ENCODE peak calls at places on chromosome 20, in nine cellular contexts. B is stimulated activated CD4-positive, alpha-beta T cell treated with anti-CD3 and anti-CD28 coated beads, Interleukin-1b, Interleukin-23, amount 100 ng/mL, for 4 hours; C is T-helper 2 cell; M is AG04449; D is CD4-positive, alpha-beta T cell; P is left colon; X is EH; F is COLO829; Z is activated T-helper 2 cell treated with anti-CD3 and anti-CD28 coated beads, Interferon-gamma antibody, Interleukin-2, Interleukin-4, amounts not matched to agents 10 μg/mL and 5 μg/mL and 100 μg/mL, durations not matched to agents 14 hours and 24 hours and 36 hours. Q is an unnamed sample.

GRCh38 chr20:3732327-3733118 is at the start of gene HSPA12B:
- DNase-seq in B (no peak), C (no peak), M (no peak), D (no peak), P (no peak), X (peak; percentile 10), F (no peak), Z (no peak), Q (no peak)

GRCh38 chr20:34683667-34684066 is 6.8 kb upstream of the PIGU start:
- DNase-seq in B (no peak), C (no peak), M (no peak), D (no peak), P (no peak), X (no peak), F (no peak), Z (no peak), Q (no peak)

GRCh38 chr20:41255655-41256054 is 61.9 kb downstream of the ZHX3 start:
- DNase-seq in B (no peak), C (no peak), M (no peak), D (no peak), P (no peak), X (no peak), F (no peak), Z (no peak), Q (no peak)

GRCh38 chr20:6783752-6784725 is 16.6 kb downstream of the BMP2 start:
- DNase-seq in B (no peak), C (no peak), M (no peak), D (no peak), P (no peak), X (no peak), F (no peak), Z (no peak), Q (no peak)

GRCh38 chr20:4725263-4725550 is 3.5 kb downstream of the PRND start:
- DNase-seq in B (no peak), C (no peak), M (no peak), D (no peak), P (no peak), X (no peak), F (no peak), Z (no peak), Q (no peak)

GRCh38 chr20:25699914-25700313 is 3.3 kb upstream of the ZNF337 start:
- DNase-seq in B (no peak), C (no peak), M (no peak), D (no peak), P (no peak), X (no peak), F (no peak), Z (no peak), Q (no peak)

GRCh38 chr20:56411759-56412472 is at the start of gene CASS4:
- DNase-seq in B (no peak), C (peak; percentile 60), M (peak; percentile 70), D (peak; percentile 36), P (no peak), X (peak; percentile 23), F (no peak), Z (no peak), Q (no peak)

GRCh38 chr20:36969050-36969449 is 17.5 kb upstream of the SAMHD1 start:
- DNase-seq in B (no peak), C (no peak), M (no peak), D (no peak), P (no peak), X (no peak), F (no peak), Z (no peak), Q (no peak)

GRCh38 chr20:50744143-50744792 is 12.9 kb downstream of the PARD6B start:
- DNase-seq in B (no peak), C (no peak), M (no peak), D (no peak), P (peak; percentile 75), X (peak; percentile 92), F (peak; percentile 90), Z (no peak), Q (no peak)

GRCh38 chr20:63863021-63863797 is 1.9 kb upstream of the TPD52L2 start:
- DNase-seq in B (no peak), C (no peak), M (no peak), D (no peak), P (no peak), X (no peak), F (no peak), Z (no peak), Q (no peak)

GRCh38 chr20:58538752-58539151 is 23.6 kb upstream of the APCDD1L start:
- DNase-seq in B (no peak), C (no peak), M (no peak), D (no peak), P (no peak), X (peak; percentile 62), F (no peak), Z (no peak), Q (no peak)

GRCh38 chr20:46311039-46311650 is 2.8 kb upstream of the CDH22 start:
- DNase-seq in B (no peak), C (no peak), M (no peak), D (no peak), P (no peak), X (peak; percentile 13), F (no peak), Z (no peak), Q (no peak)

GRCh38 chr20:51029556-51029955 is 6.6 kb upstream of the KCNG1 start:
- DNase-seq in B (no peak), C (no peak), M (no peak), D (no peak), P (no peak), X (no peak), F (no peak), Z (no peak), Q (no peak)

GRCh38 chr20:61639200-61639599 is 387.1 kb downstream of the CDH4 start:
- DNase-seq in B (no peak), C (no peak), M (no peak), D (no peak), P (no peak), X (no peak), F (no peak), Z (no peak), Q (no peak)

GRCh38 chr20:23647346-23647745 is 9.6 kb upstream of the CST3 start:
- DNase-seq in B (no peak), C (no peak), M (no peak), D (no peak), P (no peak), X (no peak), F (no peak), Z (no peak), Q (no peak)

GRCh38 chr20:21357851-21358250 is 39.5 kb downstream of the NKX2-4 start:
- DNase-seq in B (no peak), C (no peak), M (no peak), D (no peak), P (no peak), X (no peak), F (no peak), Z (no peak), Q (no peak)

GRCh38 chr20:57658447-57659130 is 38.4 kb upstream of the ZBP1 start:
- DNase-seq in B (no peak), C (no peak), M (no peak), D (no peak), P (no peak), X (no peak), F (no peak), Z (no peak), Q (no peak)

GRCh38 chr20:36320898-36321695 is 15.0 kb downstream of the DLGAP4 start:
- DNase-seq in B (no peak), C (no peak), M (no peak), D (no peak), P (peak; percentile 14), X (no peak), F (no peak), Z (no peak), Q (no peak)

GRCh38 chr20:41374568-41374920 is 7.9 kb upstream of the EMILIN3 start:
- DNase-seq in B (no peak), C (no peak), M (no peak), D (no peak), P (no peak), X (no peak), F (no peak), Z (no peak), Q (no peak)

GRCh38 chr20:22567944-22568871 is 16.2 kb downstream of the FOXA2 start:
- DNase-seq in B (no peak), C (no peak), M (no peak), D (no peak), P (no peak), X (no peak), F (no peak), Z (no peak), Q (no peak)

GRCh38 chr20:967796-968742 is 34.0 kb downstream of the RSPO4 start:
- DNase-seq in B (no peak), C (no peak), M (no peak), D (no peak), P (no peak), X (peak; percentile 63), F (peak; percentile 50), Z (no peak), Q (no peak)

GRCh38 chr20:38091447-38092216 is 58.1 kb downstream of the RPRD1B start:
- DNase-seq in B (no peak), C (no peak), M (no peak), D (no peak), P (no peak), X (no peak), F (no peak), Z (no peak), Q (no peak)

GRCh38 chr20:36167826-36168634 is 13.5 kb downstream of the EPB41L1 start:
- DNase-seq in B (no peak), C (no peak), M (no peak), D (no peak), P (no peak), X (peak; percentile 79), F (no peak), Z (no peak), Q (no peak)

GRCh38 chr20:3661836-3662665 is 1.1 kb downstream of the GFRA4 start:
- DNase-seq in B (no peak), C (no peak), M (no peak), D (no peak), P (no peak), X (no peak), F (no peak), Z (no peak), Q (no peak)

Q was measured in hippocampal formation.